ENCODE peak calls at places on chromosomes 12 and 14, in nine cellular contexts. One of them, this sample, is unnamed.

GRCh38 chr12:22121224-22121623 is 75.2 kb downstream of the CMAS start:
- DNase-seq in adrenal gland: no peak
- DNase-seq in astrocyte of the spinal cord: no peak
- DNase-seq in fibroblast of mammary gland: no peak
- DNase-seq in neural progenitor cell: peak
- DNase-seq in colonic mucosa: no peak
- DNase-seq in astrocyte of the cerebellum: no peak
- DNase-seq in left ventricle myocardium inferior: no peak
- DNase-seq in CD4-positive, alpha-beta T cell: no peak
- DNase-seq in this sample: peak

GRCh38 chr12:101925352-101925751 is 48.0 kb downstream of the DRAM1 start:
- DNase-seq in adrenal gland: no peak
- DNase-seq in astrocyte of the spinal cord: peak
- DNase-seq in fibroblast of mammary gland: peak
- DNase-seq in neural progenitor cell: no peak
- DNase-seq in colonic mucosa: peak
- DNase-seq in astrocyte of the cerebellum: peak
- DNase-seq in left ventricle myocardium inferior: peak
- DNase-seq in CD4-positive, alpha-beta T cell: no peak
- DNase-seq in this sample: peak

GRCh38 chr12:3213171-3213570 is 136.0 kb downstream of the TSPAN9 start:
- DNase-seq in adrenal gland: no peak
- DNase-seq in astrocyte of the spinal cord: no peak
- DNase-seq in fibroblast of mammary gland: no peak
- DNase-seq in neural progenitor cell: peak
- DNase-seq in colonic mucosa: no peak
- DNase-seq in astrocyte of the cerebellum: no peak
- DNase-seq in left ventricle myocardium inferior: peak
- DNase-seq in CD4-positive, alpha-beta T cell: no peak
- DNase-seq in this sample: no peak

GRCh38 chr12:3746758-3747157 is 6.2 kb downstream of the CRACR2A start:
- DNase-seq in adrenal gland: no peak
- DNase-seq in astrocyte of the spinal cord: no peak
- DNase-seq in fibroblast of mammary gland: no peak
- DNase-seq in neural progenitor cell: no peak
- DNase-seq in colonic mucosa: no peak
- DNase-seq in astrocyte of the cerebellum: no peak
- DNase-seq in left ventricle myocardium inferior: no peak
- DNase-seq in CD4-positive, alpha-beta T cell: no peak
- DNase-seq in this sample: no peak

GRCh38 chr12:85356596-85357385 is 76.8 kb downstream of the ALX1 start:
- DNase-seq in adrenal gland: no peak
- DNase-seq in astrocyte of the spinal cord: no peak
- DNase-seq in fibroblast of mammary gland: no peak
- DNase-seq in neural progenitor cell: no peak
- DNase-seq in colonic mucosa: no peak
- DNase-seq in astrocyte of the cerebellum: no peak
- DNase-seq in left ventricle myocardium inferior: no peak
- DNase-seq in CD4-positive, alpha-beta T cell: no peak
- DNase-seq in this sample: peak

GRCh38 chr14:99668307-99668997 is 15.6 kb upstream of the CYP46A1 start:
- DNase-seq in adrenal gland: no peak
- DNase-seq in astrocyte of the spinal cord: no peak
- DNase-seq in fibroblast of mammary gland: no peak
- DNase-seq in neural progenitor cell: no peak
- DNase-seq in colonic mucosa: no peak
- DNase-seq in astrocyte of the cerebellum: no peak
- DNase-seq in left ventricle myocardium inferior: no peak
- DNase-seq in CD4-positive, alpha-beta T cell: no peak
- DNase-seq in this sample: no peak

GRCh38 chr14:77409131-77409533 is 14.2 kb downstream of the NOXRED1 start:
- DNase-seq in adrenal gland: no peak
- DNase-seq in astrocyte of the spinal cord: no peak
- DNase-seq in fibroblast of mammary gland: peak
- DNase-seq in neural progenitor cell: peak
- DNase-seq in colonic mucosa: no peak
- DNase-seq in astrocyte of the cerebellum: no peak
- DNase-seq in left ventricle myocardium inferior: no peak
- DNase-seq in CD4-positive, alpha-beta T cell: no peak
- DNase-seq in this sample: peak

GRCh38 chr12:46617167-46617566 is 208.6 kb downstream of the SLC38A4 start:
- DNase-seq in adrenal gland: peak
- DNase-seq in astrocyte of the spinal cord: no peak
- DNase-seq in fibroblast of mammary gland: peak
- DNase-seq in neural progenitor cell: no peak
- DNase-seq in colonic mucosa: no peak
- DNase-seq in astrocyte of the cerebellum: no peak
- DNase-seq in left ventricle myocardium inferior: no peak
- DNase-seq in CD4-positive, alpha-beta T cell: no peak
- DNase-seq in this sample: peak

GRCh38 chr12:3961573-3961972 is 88.4 kb upstream of the PARP11 start:
- DNase-seq in adrenal gland: no peak
- DNase-seq in astrocyte of the spinal cord: no peak
- DNase-seq in fibroblast of mammary gland: no peak
- DNase-seq in neural progenitor cell: no peak
- DNase-seq in colonic mucosa: no peak
- DNase-seq in astrocyte of the cerebellum: no peak
- DNase-seq in left ventricle myocardium inferior: no peak
- DNase-seq in CD4-positive, alpha-beta T cell: no peak
- DNase-seq in this sample: no peak

GRCh38 chr12:66197413-66198055 is 8.5 kb downstream of the IRAK3 start:
- DNase-seq in adrenal gland: no peak
- DNase-seq in astrocyte of the spinal cord: no peak
- DNase-seq in fibroblast of mammary gland: peak
- DNase-seq in neural progenitor cell: no peak
- DNase-seq in colonic mucosa: no peak
- DNase-seq in astrocyte of the cerebellum: no peak
- DNase-seq in left ventricle myocardium inferior: no peak
- DNase-seq in CD4-positive, alpha-beta T cell: no peak
- DNase-seq in this sample: no peak

GRCh38 chr14:96089401-96089800 is 50.2 kb downstream of the C14orf132 start:
- DNase-seq in adrenal gland: no peak
- DNase-seq in astrocyte of the spinal cord: no peak
- DNase-seq in fibroblast of mammary gland: no peak
- DNase-seq in neural progenitor cell: no peak
- DNase-seq in colonic mucosa: no peak
- DNase-seq in astrocyte of the cerebellum: no peak
- DNase-seq in left ventricle myocardium inferior: no peak
- DNase-seq in CD4-positive, alpha-beta T cell: no peak
- DNase-seq in this sample: no peak

GRCh38 chr12:779745-780734 is 27.7 kb downstream of the WNK1 start:
- DNase-seq in adrenal gland: no peak
- DNase-seq in astrocyte of the spinal cord: peak
- DNase-seq in fibroblast of mammary gland: peak
- DNase-seq in neural progenitor cell: no peak
- DNase-seq in colonic mucosa: no peak
- DNase-seq in astrocyte of the cerebellum: peak
- DNase-seq in left ventricle myocardium inferior: no peak
- DNase-seq in CD4-positive, alpha-beta T cell: no peak
- DNase-seq in this sample: peak

GRCh38 chr12:15205341-15206010 is 15.7 kb downstream of the RERG start:
- DNase-seq in adrenal gland: no peak
- DNase-seq in astrocyte of the spinal cord: no peak
- DNase-seq in fibroblast of mammary gland: peak
- DNase-seq in neural progenitor cell: no peak
- DNase-seq in colonic mucosa: no peak
- DNase-seq in astrocyte of the cerebellum: no peak
- DNase-seq in left ventricle myocardium inferior: no peak
- DNase-seq in CD4-positive, alpha-beta T cell: no peak
- DNase-seq in this sample: peak

GRCh38 chr14:68703093-68703492 is 89.8 kb downstream of the ZFP36L1 start:
- DNase-seq in adrenal gland: peak
- DNase-seq in astrocyte of the spinal cord: peak
- DNase-seq in fibroblast of mammary gland: peak
- DNase-seq in neural progenitor cell: no peak
- DNase-seq in colonic mucosa: no peak
- DNase-seq in astrocyte of the cerebellum: no peak
- DNase-seq in left ventricle myocardium inferior: no peak
- DNase-seq in CD4-positive, alpha-beta T cell: no peak
- DNase-seq in this sample: peak

GRCh38 chr14:33925209-33925608 is 25.7 kb downstream of the EGLN3 start:
- DNase-seq in adrenal gland: no peak
- DNase-seq in astrocyte of the spinal cord: no peak
- DNase-seq in fibroblast of mammary gland: no peak
- DNase-seq in neural progenitor cell: no peak
- DNase-seq in colonic mucosa: no peak
- DNase-seq in astrocyte of the cerebellum: no peak
- DNase-seq in left ventricle myocardium inferior: no peak
- DNase-seq in CD4-positive, alpha-beta T cell: no peak
- DNase-seq in this sample: no peak

GRCh38 chr14:73393375-73393774 is 65.0 kb downstream of the NUMB start:
- DNase-seq in adrenal gland: no peak
- DNase-seq in astrocyte of the spinal cord: no peak
- DNase-seq in fibroblast of mammary gland: no peak
- DNase-seq in neural progenitor cell: no peak
- DNase-seq in colonic mucosa: no peak
- DNase-seq in astrocyte of the cerebellum: no peak
- DNase-seq in left ventricle myocardium inferior: no peak
- DNase-seq in CD4-positive, alpha-beta T cell: no peak
- DNase-seq in this sample: no peak
- TF ChIP-seq CTCF in adrenal gland: no peak
- TF ChIP-seq CTCF in astrocyte of the spinal cord: no peak
- TF ChIP-seq CTCF in fibroblast of mammary gland: no peak
- TF ChIP-seq CTCF in neural progenitor cell: no peak
- TF ChIP-seq CTCF in colonic mucosa: no peak
- TF ChIP-seq CTCF in astrocyte of the cerebellum: no peak
- TF ChIP-seq CTCF in left ventricle myocardium inferior: no peak
- TF ChIP-seq CTCF in CD4-positive, alpha-beta T cell: no peak
- TF ChIP-seq CTCF in this sample: no peak

DNA sequence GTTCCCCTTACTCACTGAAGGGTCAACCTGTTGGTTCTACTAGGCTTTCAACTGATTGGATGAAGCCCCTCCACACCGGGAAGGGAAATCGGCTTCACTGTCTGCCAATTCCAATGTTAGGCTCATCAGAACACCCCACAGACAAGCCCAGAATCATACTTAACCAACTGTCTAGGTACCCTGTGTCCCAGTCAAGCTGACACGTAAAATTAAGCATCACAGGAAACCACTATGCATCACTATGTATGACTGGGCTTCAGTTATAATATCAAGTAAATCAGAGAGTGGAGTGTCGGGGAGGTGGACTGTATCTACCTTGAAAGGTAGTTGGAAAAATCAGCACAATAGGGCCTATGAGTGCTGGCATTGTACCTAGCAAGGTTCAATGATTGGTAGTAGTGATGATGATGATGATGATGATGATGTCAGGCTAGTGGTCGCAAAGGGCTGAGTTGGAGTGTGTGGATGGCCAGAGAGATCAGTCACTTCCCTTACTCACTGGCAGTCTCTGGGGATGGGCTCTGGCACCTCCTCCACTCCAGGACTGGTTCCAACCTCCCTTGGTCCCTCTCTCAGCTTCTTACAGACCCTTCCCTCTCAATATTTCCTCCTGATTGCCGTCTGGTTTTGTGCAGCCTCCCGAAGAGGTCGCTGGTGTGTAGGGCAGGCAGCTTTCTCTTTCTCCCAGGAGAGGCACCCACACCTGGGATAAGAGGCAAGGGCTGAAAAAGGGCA is 3.3 kb upstream of the ATG101 start:
- DNase-seq in adrenal gland: no peak
- DNase-seq in astrocyte of the spinal cord: no peak
- DNase-seq in fibroblast of mammary gland: peak
- DNase-seq in neural progenitor cell: no peak
- DNase-seq in colonic mucosa: no peak
- DNase-seq in astrocyte of the cerebellum: no peak
- DNase-seq in left ventricle myocardium inferior: no peak
- DNase-seq in CD4-positive, alpha-beta T cell: no peak
- DNase-seq in this sample: no peak
- TF ChIP-seq CTCF in adrenal gland: no peak
- TF ChIP-seq CTCF in astrocyte of the spinal cord: no peak
- TF ChIP-seq CTCF in fibroblast of mammary gland: no peak
- TF ChIP-seq CTCF in neural progenitor cell: no peak
- TF ChIP-seq CTCF in colonic mucosa: no peak
- TF ChIP-seq CTCF in astrocyte of the cerebellum: no peak
- TF ChIP-seq CTCF in left ventricle myocardium inferior: no peak
- TF ChIP-seq CTCF in CD4-positive, alpha-beta T cell: no peak
- TF ChIP-seq CTCF in this sample: no peak

GRCh38 chr12:60209521-60209920 is 613.7 kb downstream of the SLC16A7 start:
- DNase-seq in adrenal gland: no peak
- DNase-seq in astrocyte of the spinal cord: no peak
- DNase-seq in fibroblast of mammary gland: no peak
- DNase-seq in neural progenitor cell: no peak
- DNase-seq in colonic mucosa: no peak
- DNase-seq in astrocyte of the cerebellum: no peak
- DNase-seq in left ventricle myocardium inferior: no peak
- DNase-seq in CD4-positive, alpha-beta T cell: no peak
- DNase-seq in this sample: no peak

GRCh38 chr12:60210756-60211155 is 614.9 kb downstream of the SLC16A7 start:
- DNase-seq in adrenal gland: no peak
- DNase-seq in astrocyte of the spinal cord: no peak
- DNase-seq in fibroblast of mammary gland: no peak
- DNase-seq in neural progenitor cell: no peak
- DNase-seq in colonic mucosa: no peak
- DNase-seq in astrocyte of the cerebellum: no peak
- DNase-seq in left ventricle myocardium inferior: no peak
- DNase-seq in CD4-positive, alpha-beta T cell: no peak
- DNase-seq in this sample: no peak

GRCh38 chr12:60209933-60210332 is 614.1 kb downstream of the SLC16A7 start:
- DNase-seq in adrenal gland: no peak
- DNase-seq in astrocyte of the spinal cord: no peak
- DNase-seq in fibroblast of mammary gland: no peak
- DNase-seq in neural progenitor cell: no peak
- DNase-seq in colonic mucosa: no peak
- DNase-seq in astrocyte of the cerebellum: no peak
- DNase-seq in left ventricle myocardium inferior: no peak
- DNase-seq in CD4-positive, alpha-beta T cell: no peak
- DNase-seq in this sample: peak

GRCh38 chr12:60211244-60211643 is 615.4 kb downstream of the SLC16A7 start:
- DNase-seq in adrenal gland: no peak
- DNase-seq in astrocyte of the spinal cord: no peak
- DNase-seq in fibroblast of mammary gland: no peak
- DNase-seq in neural progenitor cell: no peak
- DNase-seq in colonic mucosa: no peak
- DNase-seq in astrocyte of the cerebellum: no peak
- DNase-seq in left ventricle myocardium inferior: no peak
- DNase-seq in CD4-positive, alpha-beta T cell: no peak
- DNase-seq in this sample: no peak

GRCh38 chr12:60212159-60213000 is 616.6 kb downstream of the SLC16A7 start:
- DNase-seq in adrenal gland: no peak
- DNase-seq in astrocyte of the spinal cord: no peak
- DNase-seq in fibroblast of mammary gland: no peak
- DNase-seq in neural progenitor cell: no peak
- DNase-seq in colonic mucosa: no peak
- DNase-seq in astrocyte of the cerebellum: no peak
- DNase-seq in left ventricle myocardium inferior: no peak
- DNase-seq in CD4-positive, alpha-beta T cell: no peak
- DNase-seq in this sample: no peak
- TF ChIP-seq CTCF in adrenal gland: no peak
- TF ChIP-seq CTCF in astrocyte of the spinal cord: no peak
- TF ChIP-seq CTCF in fibroblast of mammary gland: no peak
- TF ChIP-seq CTCF in neural progenitor cell: no peak
- TF ChIP-seq CTCF in colonic mucosa: no peak
- TF ChIP-seq CTCF in astrocyte of the cerebellum: no peak
- TF ChIP-seq CTCF in left ventricle myocardium inferior: no peak
- TF ChIP-seq CTCF in CD4-positive, alpha-beta T cell: no peak
- TF ChIP-seq CTCF in this sample: no peak

DNA sequence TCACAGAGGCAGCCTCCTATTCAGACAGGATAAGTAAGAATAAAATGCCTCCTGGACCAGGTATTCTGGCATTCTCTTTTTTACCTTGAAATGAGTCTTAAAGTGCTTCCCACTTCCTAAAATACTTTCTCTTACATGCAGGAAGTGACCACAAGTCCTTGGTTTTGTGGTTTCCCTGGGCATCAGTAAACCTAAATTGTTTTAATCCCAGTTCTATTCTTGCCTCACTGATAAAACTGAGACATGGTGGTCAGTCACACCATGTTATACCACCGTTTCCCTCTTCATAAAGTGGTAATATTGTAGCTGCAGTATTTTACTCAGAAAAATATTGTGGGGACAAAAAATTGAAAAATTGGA is 1.2 kb upstream of the SALL2 start:
- DNase-seq in adrenal gland: no peak
- DNase-seq in astrocyte of the spinal cord: no peak
- DNase-seq in fibroblast of mammary gland: no peak
- DNase-seq in neural progenitor cell: no peak
- DNase-seq in colonic mucosa: no peak
- DNase-seq in astrocyte of the cerebellum: no peak
- DNase-seq in left ventricle myocardium inferior: no peak
- DNase-seq in CD4-positive, alpha-beta T cell: no peak
- DNase-seq in this sample: no peak
- TF ChIP-seq CTCF in adrenal gland: no peak
- TF ChIP-seq CTCF in astrocyte of the spinal cord: no peak
- TF ChIP-seq CTCF in fibroblast of mammary gland: no peak
- TF ChIP-seq CTCF in neural progenitor cell: no peak
- TF ChIP-seq CTCF in colonic mucosa: no peak
- TF ChIP-seq CTCF in astrocyte of the cerebellum: no peak
- TF ChIP-seq CTCF in left ventricle myocardium inferior: no peak
- TF ChIP-seq CTCF in CD4-positive, alpha-beta T cell: no peak
- TF ChIP-seq CTCF in this sample: no peak